ENCODE peak calls at places on chromosomes 6 and 20, in five cellular contexts. W is fibroblast of lung, X is MM.1S, T is AG10803, Y is fibroblast of mammary gland. M is an unnamed sample.

GRCh38 chr6:47479156-47479541 is 1.6 kb downstream of the CD2AP start:
- DNase-seq in X (no peak), Y (peak), W (no peak), T (no peak), M (peak)

GRCh38 chr6:85035769-85036168 is 271.4 kb upstream of the TBX18 start:
- DNase-seq in W (no peak), Y (no peak), T (no peak), X (no peak), M (no peak)

GRCh38 chr6:45003400-45003799 is 324.7 kb upstream of the RUNX2 start:
- DNase-seq in T (no peak), Y (no peak), W (no peak), X (no peak), M (no peak)

GRCh38 chr6:39812853-39813533 is 20.8 kb downstream of the DAAM2 start:
- DNase-seq in Y (peak), W (peak), T (peak), X (peak), M (no peak)

GRCh38 chr6:28657756-28658465 is 132.2 kb downstream of the GPX5 start:
- DNase-seq in W (peak), X (peak), Y (peak), T (peak), M (peak)

GRCh38 chr20:61535956-61536355 is 283.9 kb downstream of the CDH4 start:
- DNase-seq in T (no peak), X (no peak), W (no peak), Y (no peak), M (no peak)

GRCh38 chr20:25015986-25016385 is 23.4 kb upstream of the APMAP start:
- DNase-seq in Y (no peak), X (no peak), T (no peak), W (no peak), M (no peak)

GRCh38 chr6:122187186-122187585 is 212.3 kb upstream of the HSF2 start:
- DNase-seq in W (no peak), X (no peak), Y (no peak), T (no peak), M (no peak)

GRCh38 chr6:106360410-106360988 is at the start of gene CRYBG1:
- DNase-seq in T (no peak), X (peak), W (no peak), Y (peak), M (peak)

GRCh38 chr6:38427492-38428210 is 212.1 kb downstream of the BTBD9 start:
- DNase-seq in Y (no peak), T (no peak), X (no peak), W (no peak), M (no peak)

GRCh38 chr20:25048519-25048952 is 9.4 kb downstream of the ACSS1 start:
- DNase-seq in T (no peak), Y (no peak), W (no peak), X (no peak), M (no peak)

GRCh38 chr6:39206250-39206721 is 23.0 kb downstream of the KCNK5 start:
- DNase-seq in W (no peak), T (no peak), Y (no peak), X (no peak), M (peak)

GRCh38 chr20:63280929-63281545 is 8.4 kb downstream of the ARFGAP1 start:
- DNase-seq in W (no peak), T (no peak), X (no peak), Y (no peak), M (no peak)

GRCh38 chr6:105077592-105078463 is 102.0 kb downstream of the POPDC3 start:
- DNase-seq in W (peak), T (peak), X (peak), Y (peak), M (peak)

GRCh38 chr20:36768768-36769430 is 4.7 kb downstream of the DSN1 start:
- DNase-seq in T (peak), X (no peak), Y (peak), W (no peak), M (no peak)

GRCh38 chr6:127690092-127690491 is 113.1 kb downstream of the C6orf58 start:
- DNase-seq in Y (peak), W (peak), X (no peak), T (peak), M (peak)

GRCh38 chr6:1473166-1473565 is 83.8 kb downstream of the FOXF2 start:
- DNase-seq in X (no peak), W (no peak), Y (no peak), T (no peak), M (no peak)

GRCh38 chr6:1797801-1798200 is 188.1 kb downstream of the FOXC1 start:
- DNase-seq in W (peak), X (peak), T (peak), Y (no peak), M (no peak)

GRCh38 chr20:23189854-23190253 is 103.7 kb upstream of the CD93 start:
- DNase-seq in X (no peak), Y (no peak), T (no peak), W (no peak), M (no peak)

GRCh38 chr6:161557333-161558107 is 283.7 kb upstream of the AGPAT4 start:
- DNase-seq in Y (no peak), X (no peak), T (no peak), W (no peak), M (no peak)

GRCh38 chr6:129695373-129696027 is 14.5 kb downstream of the ARHGAP18 start:
- DNase-seq in W (no peak), Y (no peak), X (no peak), T (no peak), M (no peak)

GRCh38 chr6:140774080-140774505 is 1358.6 kb upstream of the GJE1 start:
- DNase-seq in Y (peak), W (peak), X (peak), T (peak), M (peak)

GRCh38 chr6:96522469-96523009 is 933 bp downstream of the UFL1 start:
- DNase-seq in T (peak), X (peak), W (peak), Y (peak), M (no peak)

GRCh38 chr6:139030539-139030938 is 2.0 kb downstream of the ABRACL start:
- DNase-seq in W (no peak), T (no peak), Y (no peak), X (no peak), M (no peak)

DNA sequence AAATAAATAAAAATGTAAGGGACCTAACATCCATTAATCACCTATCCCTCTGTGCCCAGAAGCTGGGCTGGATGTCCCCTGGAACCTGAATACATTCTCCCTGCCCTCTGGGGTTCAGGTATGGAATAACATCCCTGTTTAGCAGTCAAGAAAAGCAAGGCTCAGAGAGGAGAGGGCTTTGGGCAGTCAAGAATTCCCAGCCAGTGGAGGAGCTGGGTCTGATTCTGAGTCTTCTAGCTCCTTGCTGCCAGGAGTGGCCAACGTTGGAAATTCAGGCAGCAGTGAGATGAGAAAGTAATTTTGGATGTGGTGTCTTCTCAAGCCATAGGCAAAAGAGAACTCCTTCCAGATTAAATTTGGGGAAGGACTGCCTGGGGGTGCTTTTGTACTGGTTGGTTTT is 42.6 kb upstream of the ZNFX1 start:
- DNase-seq in Y (peak), X (no peak), T (peak), W (peak), M (peak)
- TF ChIP-seq CTCF in Y (peak), X (peak), T (peak), W (peak), M (peak)

DNA sequence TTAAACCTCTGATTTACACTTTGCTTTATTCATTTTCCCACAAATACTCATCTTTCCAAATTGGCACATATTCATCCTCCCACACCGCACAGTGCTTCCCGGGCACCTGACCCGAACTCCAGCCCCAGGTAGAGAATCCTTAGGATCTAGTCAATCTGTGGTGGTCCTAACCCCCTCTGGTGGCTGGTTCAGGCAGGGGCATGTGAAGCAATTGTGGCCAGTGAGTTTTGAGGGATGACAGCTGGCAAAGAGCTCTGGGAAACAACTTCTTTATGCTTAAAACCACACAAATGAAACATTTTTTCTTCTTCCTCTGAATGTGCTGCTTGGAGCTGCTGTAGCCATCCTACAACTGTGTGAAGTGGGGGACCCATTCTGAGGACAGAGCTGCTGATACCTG is 54.7 kb downstream of the ELOVL5 start:
- DNase-seq in X (no peak), W (no peak), T (peak), Y (no peak), M (no peak)
- TF ChIP-seq CTCF in X (peak), W (peak), T (peak), Y (peak), M (peak)

DNA sequence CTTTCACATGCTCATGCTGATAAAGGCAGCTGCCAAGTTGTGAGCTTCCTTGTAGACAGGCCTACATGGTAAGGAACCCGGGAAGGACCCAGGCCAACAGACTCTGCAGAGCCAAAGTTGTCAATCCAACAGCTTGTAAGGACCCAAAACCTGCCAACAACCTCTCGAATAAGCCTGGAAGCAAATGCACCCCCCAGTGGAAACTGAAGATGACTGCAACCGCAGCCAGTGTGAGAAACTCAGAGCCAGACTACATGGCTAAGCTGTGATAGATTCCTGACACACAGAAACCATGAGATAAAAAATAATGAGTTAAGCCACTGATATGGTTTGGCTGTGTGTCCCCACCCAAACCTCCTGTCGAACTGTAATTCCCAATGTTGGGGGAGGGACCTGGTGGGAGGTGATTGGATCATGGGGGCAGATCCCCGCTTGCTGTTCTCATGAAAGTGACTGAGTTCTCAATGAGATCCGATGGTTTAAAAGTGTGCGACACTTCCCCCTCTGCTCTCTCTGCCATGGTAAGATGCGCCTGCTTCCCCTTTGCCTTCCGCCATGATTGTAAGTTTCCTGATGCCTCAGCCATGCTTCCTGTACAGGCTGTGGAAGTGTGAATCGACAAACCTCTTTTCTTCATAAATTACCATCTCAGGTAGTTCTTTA is 18.8 kb upstream of the CLPSL2 start:
- DNase-seq in X (no peak), T (peak), Y (peak), W (peak), M (peak)
- TF ChIP-seq CTCF in X (peak), T (peak), Y (peak), W (peak), M (peak)

DNA sequence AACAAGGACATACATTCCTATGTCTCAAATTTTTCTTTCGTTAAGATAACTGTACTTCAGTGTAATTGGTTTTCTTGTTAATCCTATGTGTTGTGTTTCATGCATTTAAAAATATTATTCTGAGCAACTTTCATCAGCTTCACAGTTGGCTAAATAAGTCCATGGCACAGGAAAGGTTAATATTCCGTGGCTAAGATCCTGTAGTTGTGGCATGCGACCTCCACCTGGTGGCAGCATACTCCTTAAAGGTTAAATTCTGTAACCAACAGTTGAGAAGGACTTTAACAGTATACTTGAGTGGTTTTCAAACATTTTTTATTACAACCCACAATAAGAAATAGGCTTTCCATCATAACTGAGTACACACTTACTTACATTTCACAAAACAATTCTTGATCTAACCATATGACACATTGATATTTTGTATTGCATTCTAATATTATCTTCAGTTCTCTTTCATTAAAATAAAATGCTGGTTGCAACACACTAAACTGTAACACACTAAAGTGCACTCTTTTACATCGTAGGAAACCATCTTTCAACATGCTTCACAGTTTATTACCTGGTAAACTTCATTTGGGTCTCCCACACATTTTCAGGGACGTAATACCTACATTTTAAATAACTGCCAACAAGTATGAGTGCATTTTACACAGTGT is 118.3 kb downstream of the SLX4IP start:
- DNase-seq in T (peak), W (peak), Y (peak), X (peak), M (peak)
- TF ChIP-seq CTCF in T (peak), W (peak), Y (peak), X (peak), M (peak)

DNA sequence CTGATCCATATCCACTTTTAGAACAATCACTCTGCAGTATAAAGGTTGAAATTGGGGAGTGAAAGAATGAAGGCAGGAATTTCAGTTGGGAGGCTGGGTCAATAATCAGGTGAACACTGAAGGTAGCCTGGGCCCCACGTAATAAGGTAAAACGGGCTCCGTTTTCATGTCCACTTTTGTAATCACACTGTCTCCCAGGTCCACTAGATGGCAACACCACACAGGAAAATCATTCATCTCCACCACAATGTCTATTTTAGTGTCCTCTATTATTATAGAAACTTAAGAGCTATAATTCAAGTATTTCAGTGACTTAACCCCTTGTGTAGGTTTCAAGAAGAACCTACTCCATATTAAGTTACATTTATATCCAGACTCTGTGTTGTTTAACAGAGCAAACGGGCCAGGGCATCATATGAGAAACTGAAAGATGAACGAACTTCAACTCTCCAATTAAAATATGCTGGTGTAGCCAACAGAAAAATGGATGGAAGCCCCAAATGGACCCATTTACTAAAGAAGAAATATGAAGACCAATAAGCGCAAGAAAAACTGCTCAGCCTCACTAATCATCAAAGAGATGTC is 45.9 kb upstream of the MC3R start:
- DNase-seq in X (peak), T (no peak), Y (peak), W (no peak), M (peak)
- TF ChIP-seq CTCF in X (peak), T (peak), Y (peak), W (peak), M (peak)

GRCh38 chr6:107563694-107564093 is 73.8 kb downstream of the SOBP start:
- DNase-seq in Y (no peak), T (no peak), X (no peak), W (no peak), M (no peak)

GRCh38 chr6:107557698-107558097 is 67.8 kb downstream of the SOBP start:
- DNase-seq in X (no peak), T (no peak), Y (no peak), W (no peak), M (no peak)

GRCh38 chr6:107564223-107564855 is 74.4 kb downstream of the SOBP start:
- DNase-seq in Y (no peak), W (no peak), X (no peak), T (no peak), M (no peak)

GRCh38 chr6:107561325-107561724 is 71.4 kb downstream of the SOBP start:
- DNase-seq in Y (no peak), W (no peak), T (peak), X (no peak), M (no peak)

DNA sequence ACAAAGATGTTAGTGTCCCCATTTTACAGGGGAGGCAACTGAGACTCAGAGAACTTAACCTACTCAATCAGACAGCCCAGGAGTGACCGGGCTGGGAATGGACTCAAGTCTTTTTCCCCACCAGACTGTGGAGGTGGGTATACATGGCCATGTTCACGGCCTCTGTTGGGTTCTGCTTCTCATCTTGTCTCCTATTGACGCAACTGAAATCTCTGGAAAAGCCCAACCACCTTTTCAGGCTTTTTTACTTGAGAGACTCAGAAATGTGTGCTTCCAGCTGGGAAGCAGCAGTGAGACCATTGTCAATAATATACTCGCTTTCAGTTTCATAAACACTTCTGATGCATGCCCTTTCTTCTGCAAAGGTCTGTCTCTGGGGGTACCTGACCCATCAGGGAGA is 70.7 kb downstream of the SOBP start:
- DNase-seq in T (peak), W (no peak), Y (peak), X (peak), M (no peak)
- TF ChIP-seq CTCF in T (no peak), W (no peak), Y (no peak), X (no peak), M (no peak)

DNA sequence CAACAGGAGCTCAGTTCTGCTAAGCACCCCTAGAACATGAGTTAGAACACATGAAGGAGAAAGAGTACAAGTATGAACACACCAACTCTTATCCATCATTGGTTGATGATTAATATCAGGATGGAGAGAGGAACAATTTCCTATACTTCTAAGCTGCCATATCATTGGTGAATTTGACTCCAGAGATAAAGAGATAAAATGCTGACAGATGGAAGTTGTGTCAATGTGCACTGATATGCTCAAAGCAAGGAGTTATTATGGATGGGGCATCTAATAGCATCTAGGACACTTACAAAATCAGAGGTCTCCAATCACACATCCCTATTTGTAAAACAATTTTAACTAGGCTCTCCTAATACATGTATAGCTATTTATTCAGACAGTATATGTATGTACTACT is 145.4 kb downstream of the BFSP1 start:
- DNase-seq in T (no peak), Y (no peak), X (no peak), W (no peak), M (no peak)
- TF ChIP-seq CTCF in T (no peak), Y (no peak), X (no peak), W (no peak), M (no peak)

GRCh38 chr6:43780293-43780692 is 10.3 kb downstream of the VEGFA start:
- DNase-seq in T (no peak), X (no peak), Y (no peak), W (no peak), M (no peak)
- TF ChIP-seq CTCF in T (no peak), X (no peak), Y (no peak), W (no peak), M (no peak)

GRCh38 chr6:23081701-23082100 is 512.3 kb downstream of the HDGFL1 start:
- DNase-seq in X (peak), Y (peak), T (no peak), W (no peak), M (no peak)
- TF ChIP-seq CTCF in X (peak), Y (peak), T (peak), W (peak), M (no peak)